ENCODE peak calls at places on chromosomes 2 and 18, in six cellular contexts. M is H7; V is AG10803; Y is immature natural killer cell; C is GM13977; D is activated CD4-positive, alpha-beta T cell treated with anti-CD3 and anti-CD28 coated beads, Interleukin-2, amount 50 U/mL, for 48 hours. Z is an unnamed sample.

GRCh38 chr18:63444567-63444966 is 22.3 kb upstream of the VPS4B start:
- DNase-seq in M (no peak), V (peak), Y (no peak), C (peak), D (no peak), Z (no peak)

GRCh38 chr2:86017901-86018896 is 87.5 kb downstream of the POLR1A start:
- DNase-seq in M (peak), V (no peak), Y (no peak), C (peak), D (no peak), Z (peak)

GRCh38 chr2:121197369-121198091 is 87.5 kb downstream of the TFCP2L1 start:
- DNase-seq in M (no peak), V (peak), Y (no peak), C (no peak), D (no peak), Z (no peak)

GRCh38 chr2:4135765-4136164 is 432.4 kb downstream of the DCDC2C start:
- DNase-seq in M (peak), V (no peak), Y (no peak), C (no peak), D (no peak), Z (no peak)

GRCh38 chr2:154537845-154538244 is 160.7 kb upstream of the KCNJ3 start:
- DNase-seq in M (no peak), V (no peak), Y (no peak), C (no peak), D (no peak), Z (no peak)

GRCh38 chr18:24227976-24228660 is 89.3 kb downstream of the CABYR start:
- DNase-seq in M (peak), V (peak), Y (no peak), C (no peak), D (no peak), Z (no peak)

GRCh38 chr2:18284331-18284730 is 276.1 kb downstream of the RDH14 start:
- DNase-seq in M (no peak), V (no peak), Y (no peak), C (no peak), D (no peak), Z (no peak)

GRCh38 chr2:12948963-12949353 is 232.2 kb downstream of the TRIB2 start:
- DNase-seq in M (no peak), V (no peak), Y (no peak), C (peak), D (peak), Z (peak)

GRCh38 chr2:202064206-202064880 is 8.7 kb upstream of the KIAA2012 start:
- DNase-seq in M (peak), V (peak), Y (no peak), C (no peak), D (no peak), Z (no peak)

GRCh38 chr2:65053199-65053598 is 3.0 kb upstream of the CEP68 start:
- DNase-seq in M (no peak), V (no peak), Y (peak), C (peak), D (no peak), Z (peak)

GRCh38 chr2:120586507-120587283 is 149.0 kb upstream of the GLI2 start:
- DNase-seq in M (peak), V (no peak), Y (no peak), C (no peak), D (no peak), Z (no peak)